ENCODE peak calls at places on chromosomes 5 and 9, in seven cellular contexts. One of them, this sample, is unnamed.

GRCh38 chr9:134484479-134484878 is 157.1 kb upstream of the COL5A1 start:
- DNase-seq in ovary: peak; percentile 10
- DNase-seq in heart left ventricle: no peak
- DNase-seq in body of pancreas: peak; percentile 8
- DNase-seq in H54: no peak
- DNase-seq in GM12891: no peak
- DNase-seq in transverse colon: no peak
- DNase-seq in this sample: no peak

GRCh38 chr5:74552101-74552500 is 88.4 kb downstream of the ENC1 start:
- DNase-seq in H54: no peak
- DNase-seq in GM12891: no peak
- DNase-seq in body of pancreas: no peak
- DNase-seq in ovary: no peak
- DNase-seq in heart left ventricle: no peak
- DNase-seq in transverse colon: no peak
- DNase-seq in this sample: no peak

GRCh38 chr9:4661165-4662095 is 664 bp upstream of the PLPP6 start:
- DNase-seq in body of pancreas: no peak
- DNase-seq in heart left ventricle: no peak
- DNase-seq in transverse colon: no peak
- DNase-seq in ovary: no peak
- DNase-seq in H54: no peak
- DNase-seq in GM12891: no peak
- DNase-seq in this sample: no peak

GRCh38 chr9:126519660-126520425 is 93.9 kb upstream of the LMX1B start:
- DNase-seq in ovary: no peak
- DNase-seq in heart left ventricle: no peak
- DNase-seq in transverse colon: no peak
- DNase-seq in body of pancreas: no peak
- DNase-seq in GM12891: no peak
- DNase-seq in H54: no peak
- DNase-seq in this sample: no peak

GRCh38 chr5:95543017-95543705 is 11.6 kb downstream of the SKIC3 start:
- DNase-seq in ovary: no peak
- DNase-seq in GM12891: no peak
- DNase-seq in body of pancreas: no peak
- DNase-seq in H54: no peak
- DNase-seq in heart left ventricle: no peak
- DNase-seq in transverse colon: no peak
- DNase-seq in this sample: no peak

GRCh38 chr9:78562021-78562420 is 265.1 kb downstream of the PSAT1 start:
- DNase-seq in transverse colon: no peak
- DNase-seq in H54: no peak
- DNase-seq in GM12891: no peak
- DNase-seq in body of pancreas: no peak
- DNase-seq in ovary: no peak
- DNase-seq in heart left ventricle: no peak
- DNase-seq in this sample: no peak

GRCh38 chr5:151214614-151215545 is 9.0 kb downstream of the CCDC69 start:
- DNase-seq in H54: no peak
- DNase-seq in GM12891: peak; percentile 43
- DNase-seq in heart left ventricle: no peak
- DNase-seq in body of pancreas: no peak
- DNase-seq in ovary: no peak
- DNase-seq in transverse colon: peak; percentile 50
- DNase-seq in this sample: no peak

GRCh38 chr9:13967011-13967410 is 346.9 kb downstream of the NFIB start:
- DNase-seq in H54: no peak
- DNase-seq in GM12891: no peak
- DNase-seq in transverse colon: no peak
- DNase-seq in heart left ventricle: no peak
- DNase-seq in body of pancreas: no peak
- DNase-seq in ovary: no peak
- DNase-seq in this sample: no peak

GRCh38 chr9:37529111-37529510 is 43.4 kb downstream of the POLR1E start:
- DNase-seq in body of pancreas: no peak
- DNase-seq in H54: no peak
- DNase-seq in heart left ventricle: no peak
- DNase-seq in ovary: no peak
- DNase-seq in transverse colon: peak; percentile 71
- DNase-seq in GM12891: peak; percentile 36
- DNase-seq in this sample: no peak

GRCh38 chr5:15026944-15027343 is 155.4 kb upstream of the ANKH start:
- DNase-seq in GM12891: no peak
- DNase-seq in body of pancreas: no peak
- DNase-seq in heart left ventricle: no peak
- DNase-seq in ovary: no peak
- DNase-seq in transverse colon: no peak
- DNase-seq in H54: no peak
- DNase-seq in this sample: no peak

GRCh38 chr9:98018347-98018746 is 35.2 kb downstream of the ANP32B start:
- DNase-seq in ovary: no peak
- DNase-seq in body of pancreas: no peak
- DNase-seq in GM12891: no peak
- DNase-seq in heart left ventricle: no peak
- DNase-seq in transverse colon: no peak
- DNase-seq in H54: no peak
- DNase-seq in this sample: no peak

GRCh38 chr5:8958602-8959001 is 587.3 kb downstream of the SEMA5A start:
- DNase-seq in heart left ventricle: no peak
- DNase-seq in H54: no peak
- DNase-seq in body of pancreas: no peak
- DNase-seq in transverse colon: no peak
- DNase-seq in ovary: no peak
- DNase-seq in GM12891: no peak
- DNase-seq in this sample: no peak

GRCh38 chr9:33447404-33448158 is at the start of gene AQP3:
- DNase-seq in transverse colon: peak; percentile 81
- DNase-seq in GM12891: peak; percentile 52
- DNase-seq in body of pancreas: peak; percentile 82
- DNase-seq in H54: no peak
- DNase-seq in heart left ventricle: peak; percentile 67
- DNase-seq in ovary: peak; percentile 66
- DNase-seq in this sample: no peak

GRCh38 chr9:120877276-120878034 is 467 bp upstream of the PHF19 start:
- DNase-seq in transverse colon: peak; percentile 68
- DNase-seq in H54: peak; percentile 89
- DNase-seq in ovary: peak; percentile 84
- DNase-seq in heart left ventricle: peak; percentile 51
- DNase-seq in GM12891: peak; percentile 72
- DNase-seq in body of pancreas: peak; percentile 57
- DNase-seq in this sample: no peak

GRCh38 chr9:114988962-114989599 is 58.7 kb upstream of the TNFSF8 start:
- DNase-seq in heart left ventricle: no peak
- DNase-seq in GM12891: no peak
- DNase-seq in ovary: no peak
- DNase-seq in body of pancreas: no peak
- DNase-seq in H54: no peak
- DNase-seq in transverse colon: no peak
- DNase-seq in this sample: no peak

GRCh38 chr9:108322326-108323098 is 533.3 kb downstream of the ACTL7B start:
- DNase-seq in transverse colon: no peak
- DNase-seq in GM12891: no peak
- DNase-seq in heart left ventricle: no peak
- DNase-seq in body of pancreas: no peak
- DNase-seq in H54: no peak
- DNase-seq in ovary: no peak
- DNase-seq in this sample: no peak

GRCh38 chr9:126383395-126384104 is 56.9 kb downstream of the MVB12B start:
- DNase-seq in heart left ventricle: no peak
- DNase-seq in H54: no peak
- DNase-seq in transverse colon: peak; percentile 6
- DNase-seq in ovary: no peak
- DNase-seq in body of pancreas: no peak
- DNase-seq in GM12891: no peak
- DNase-seq in this sample: peak; percentile 47

GRCh38 chr5:168165221-168165965 is 126.1 kb upstream of the WWC1 start:
- DNase-seq in ovary: no peak
- DNase-seq in heart left ventricle: no peak
- DNase-seq in GM12891: no peak
- DNase-seq in H54: no peak
- DNase-seq in transverse colon: peak; percentile 17
- DNase-seq in body of pancreas: peak; percentile 17
- DNase-seq in this sample: no peak

GRCh38 chr9:37056521-37056920 is 22.5 kb upstream of the PAX5 start:
- DNase-seq in GM12891: no peak
- DNase-seq in ovary: no peak
- DNase-seq in body of pancreas: no peak
- DNase-seq in H54: no peak
- DNase-seq in heart left ventricle: no peak
- DNase-seq in transverse colon: no peak
- DNase-seq in this sample: no peak

GRCh38 chr5:132369471-132370240 is at the start of gene SLC22A5:
- DNase-seq in heart left ventricle: peak; percentile 69
- DNase-seq in H54: peak; percentile 44
- DNase-seq in transverse colon: peak; percentile 88
- DNase-seq in ovary: peak; percentile 75
- DNase-seq in GM12891: peak; percentile 67
- DNase-seq in body of pancreas: peak; percentile 88
- DNase-seq in this sample: peak; percentile 91

GRCh38 chr5:20367178-20367577 is 379.2 kb upstream of the CDH18 start:
- DNase-seq in GM12891: no peak
- DNase-seq in H54: no peak
- DNase-seq in heart left ventricle: no peak
- DNase-seq in ovary: no peak
- DNase-seq in transverse colon: no peak
- DNase-seq in body of pancreas: peak; percentile 91
- DNase-seq in this sample: no peak

GRCh38 chr5:51385214-51385613 is 2.0 kb downstream of the ISL1 start:
- DNase-seq in GM12891: no peak
- DNase-seq in transverse colon: no peak
- DNase-seq in body of pancreas: no peak
- DNase-seq in H54: no peak
- DNase-seq in ovary: no peak
- DNase-seq in heart left ventricle: no peak
- DNase-seq in this sample: no peak

GRCh38 chr9:113771199-113771598 is 104.9 kb upstream of the ZNF618 start:
- DNase-seq in heart left ventricle: no peak
- DNase-seq in transverse colon: no peak
- DNase-seq in GM12891: no peak
- DNase-seq in ovary: no peak
- DNase-seq in H54: no peak
- DNase-seq in body of pancreas: no peak
- DNase-seq in this sample: no peak

GRCh38 chr9:135840539-135840938 is 66.8 kb downstream of the CAMSAP1 start:
- DNase-seq in heart left ventricle: no peak
- DNase-seq in H54: no peak
- DNase-seq in GM12891: no peak
- DNase-seq in transverse colon: no peak
- DNase-seq in ovary: no peak
- DNase-seq in body of pancreas: no peak
- DNase-seq in this sample: no peak

DNA sequence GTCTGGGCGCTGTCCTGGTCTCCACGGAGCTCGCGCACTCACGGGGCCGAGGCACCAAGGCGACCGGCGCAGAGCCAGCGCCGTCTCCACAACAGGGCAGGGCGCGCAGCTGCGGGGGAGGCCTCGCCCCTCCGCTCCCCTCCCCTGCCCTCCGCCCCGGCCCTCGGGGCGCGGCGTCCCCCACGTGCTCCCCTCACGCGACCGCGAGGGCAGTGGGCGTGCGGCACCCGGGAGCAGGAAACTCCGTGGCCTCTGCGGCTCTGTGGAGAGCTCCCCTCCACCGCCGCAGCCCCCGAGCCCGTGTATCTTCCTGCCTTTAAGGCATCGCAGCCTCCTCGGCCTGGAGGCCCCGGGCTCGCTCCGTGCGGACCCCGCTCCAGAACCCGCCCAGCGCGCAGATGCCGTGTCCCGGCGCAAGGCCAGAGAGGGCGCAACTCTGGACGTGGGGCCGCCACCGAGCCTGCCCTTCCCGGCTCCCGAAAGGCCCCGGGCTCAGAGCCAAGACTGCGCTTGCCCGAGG is 706 bp upstream of the TUBB4B start:
- DNase-seq in body of pancreas: peak; percentile 79
- DNase-seq in H54: peak; percentile 92
- DNase-seq in heart left ventricle: peak; percentile 88
- DNase-seq in GM12891: peak; percentile 67
- DNase-seq in ovary: peak; percentile 83
- DNase-seq in transverse colon: peak; percentile 83
- DNase-seq in this sample: no peak
- TF ChIP-seq POLR2A in body of pancreas: no peak
- TF ChIP-seq POLR2A in H54: peak; percentile 81
- TF ChIP-seq POLR2A in heart left ventricle: no peak
- TF ChIP-seq POLR2A in GM12891: no peak
- TF ChIP-seq POLR2A in ovary: peak; percentile 13
- TF ChIP-seq POLR2A in transverse colon: peak; percentile 56
- TF ChIP-seq POLR2A in this sample: no peak

GRCh38 chr5:141878186-141878770 is at the start of gene PCDH1:
- DNase-seq in H54: peak; percentile 40
- DNase-seq in heart left ventricle: peak; percentile 64
- DNase-seq in body of pancreas: peak; percentile 54
- DNase-seq in transverse colon: peak; percentile 54
- DNase-seq in GM12891: no peak
- DNase-seq in ovary: peak; percentile 46
- DNase-seq in this sample: no peak
- TF ChIP-seq POLR2A in H54: no peak
- TF ChIP-seq POLR2A in heart left ventricle: no peak
- TF ChIP-seq POLR2A in body of pancreas: peak; percentile 57
- TF ChIP-seq POLR2A in transverse colon: no peak
- TF ChIP-seq POLR2A in GM12891: no peak
- TF ChIP-seq POLR2A in ovary: no peak
- TF ChIP-seq POLR2A in this sample: no peak

GRCh38 chr9:123929870-123930831 is at the start of gene DENND1A:
- DNase-seq in ovary: peak; percentile 92
- DNase-seq in transverse colon: peak; percentile 94
- DNase-seq in heart left ventricle: peak; percentile 95
- DNase-seq in H54: peak; percentile 98
- DNase-seq in GM12891: peak; percentile 96
- DNase-seq in body of pancreas: peak; percentile 89
- DNase-seq in this sample: no peak
- TF ChIP-seq POLR2A in ovary: peak; percentile 23
- TF ChIP-seq POLR2A in transverse colon: no peak
- TF ChIP-seq POLR2A in heart left ventricle: no peak
- TF ChIP-seq POLR2A in H54: peak; percentile 66
- TF ChIP-seq POLR2A in GM12891: no peak
- TF ChIP-seq POLR2A in body of pancreas: peak; percentile 22
- TF ChIP-seq POLR2A in this sample: no peak

GRCh38 chr5:157290156-157290980 is 24.4 kb downstream of the CYFIP2 start:
- DNase-seq in transverse colon: no peak
- DNase-seq in heart left ventricle: no peak
- DNase-seq in body of pancreas: no peak
- DNase-seq in H54: no peak
- DNase-seq in ovary: no peak
- DNase-seq in GM12891: no peak
- DNase-seq in this sample: no peak
- TF ChIP-seq POLR2A in transverse colon: no peak
- TF ChIP-seq POLR2A in heart left ventricle: no peak
- TF ChIP-seq POLR2A in body of pancreas: no peak
- TF ChIP-seq POLR2A in H54: no peak
- TF ChIP-seq POLR2A in ovary: no peak
- TF ChIP-seq POLR2A in GM12891: no peak
- TF ChIP-seq POLR2A in this sample: no peak